ENCODE peak calls at places on chromosomes 2 and 18, in four cellular contexts. U is GM10248, A is skeletal muscle cell, R is cortex of kidney. T is an unnamed sample.

GRCh38 chr18:62420151-62420512 is 95.0 kb downstream of the TNFRSF11A start:
- DNase-seq in U (no peak), R (no peak), A (no peak), T (no peak)

GRCh38 chr2:24040511-24040910 is 6.7 kb downstream of the WDCP start:
- DNase-seq in U (no peak), A (no peak), R (no peak), T (no peak)

GRCh38 chr2:127906206-127906926 is 20.6 kb upstream of the AMMECR1L start:
- DNase-seq in U (no peak), R (no peak), A (no peak), T (no peak)

GRCh38 chr2:86633094-86633740 is 9.6 kb upstream of the RNF103 start:
- DNase-seq in U (no peak), A (no peak), R (no peak), T (no peak)

GRCh38 chr2:181684454-181685149 is 4.3 kb upstream of the NEUROD1 start:
- DNase-seq in A (no peak), R (no peak), U (no peak), T (no peak)

GRCh38 chr18:42048150-42048549 is 93.1 kb downstream of the PIK3C3 start:
- DNase-seq in U (no peak), A (peak; percentile 69), R (no peak), T (no peak)

GRCh38 chr2:184597571-184597980 is 753 bp upstream of the ZNF804A start:
- DNase-seq in A (peak; percentile 27), R (no peak), U (peak; percentile 20), T (no peak)

GRCh38 chr18:21958256-21958655 is 211.1 kb upstream of the GATA6 start:
- DNase-seq in A (no peak), U (no peak), R (no peak), T (no peak)

GRCh38 chr2:16315911-16316310 is 349.7 kb downstream of the CYRIA start:
- DNase-seq in U (no peak), R (no peak), A (no peak), T (no peak)

GRCh38 chr2:109208071-109208950 is 79.3 kb downstream of the SH3RF3 start:
- DNase-seq in U (no peak), R (no peak), A (no peak), T (no peak)

GRCh38 chr18:75132471-75132870 is 76.5 kb downstream of the PTGR3 start:
- DNase-seq in R (no peak), A (no peak), U (no peak), T (no peak)

GRCh38 chr2:149857344-149857743 is 269.8 kb upstream of the MMADHC start:
- DNase-seq in U (no peak), R (no peak), A (no peak), T (no peak)

GRCh38 chr2:230956827-230957755 is 32.0 kb upstream of the GPR55 start:
- DNase-seq in A (peak; percentile 14), U (peak; percentile 68), R (no peak), T (peak; percentile 53)